ENCODE peak calls at places on chromosomes 3 and 15, in ten cellular contexts. L, K, Z, N, S, Q, Y, A, H and X are unnamed samples.

GRCh38 chr15:42094512-42094963 is at the start of gene PLA2G4D:
- DNase-seq in L (peak; percentile 47), Z (no peak), A (no peak), S (peak; percentile 25), Q (no peak), K (no peak), Y (no peak), N (no peak), H (no peak), X (no peak)

GRCh38 chr3:49171775-49172500 is 540 bp downstream of the KLHDC8B start:
- DNase-seq in Q (no peak), Z (no peak), K (no peak), L (no peak), A (no peak), H (no peak), S (no peak), Y (no peak), N (no peak), X (no peak)

GRCh38 chr15:73752817-73753214 is 335 bp downstream of the INSYN1 start:
- DNase-seq in S (no peak), L (no peak), N (no peak), Z (no peak), K (no peak), Q (peak; percentile 85), H (no peak), A (peak; percentile 65), Y (no peak), X (no peak)

GRCh38 chr3:108132727-108133373 is 42.0 kb upstream of the CD47 start:
- DNase-seq in Q (no peak), Z (no peak), Y (no peak), L (no peak), A (no peak), H (no peak), S (no peak), N (no peak), K (peak; percentile 76), X (no peak)

GRCh38 chr15:98916826-98917225 is 90.8 kb downstream of the PGPEP1L start:
- DNase-seq in A (no peak), L (no peak), Q (no peak), S (no peak), K (no peak), Z (no peak), H (no peak), N (no peak), Y (no peak), X (no peak)

GRCh38 chr3:14125193-14126016 is 553 bp downstream of the TMEM43 start:
- DNase-seq in A (peak; percentile 66), S (peak; percentile 56), N (peak; percentile 68), Y (peak; percentile 54), H (peak; percentile 41), Z (peak; percentile 91), Q (peak; percentile 71), L (peak; percentile 10), K (peak; percentile 90), X (peak; percentile 81)

GRCh38 chr3:137695351-137695750 is 68.8 kb upstream of the SOX14 start:
- DNase-seq in S (no peak), Q (no peak), K (no peak), Y (no peak), N (no peak), H (no peak), L (no peak), Z (no peak), A (no peak), X (no peak)

GRCh38 chr3:99929409-99930139 is 111.9 kb downstream of the CMSS1 start:
- DNase-seq in Y (no peak), Z (no peak), H (no peak), K (peak; percentile 75), L (peak; percentile 14), N (no peak), S (no peak), A (no peak), Q (no peak), X (peak; percentile 65)

GRCh38 chr3:61908344-61908743 is 347.0 kb downstream of the PTPRG start:
- DNase-seq in S (no peak), Z (no peak), N (no peak), A (no peak), K (peak; percentile 41), Q (no peak), L (no peak), H (no peak), Y (no peak), X (no peak)

GRCh38 chr3:70882104-70882503 is 569.7 kb upstream of the MDFIC2 start:
- DNase-seq in Q (no peak), S (no peak), H (no peak), L (no peak), N (no peak), Y (no peak), A (no peak), Z (no peak), K (peak; percentile 6), X (no peak)

GRCh38 chr15:43769584-43770228 is 7.1 kb downstream of the ELL3 start:
- DNase-seq in H (no peak), N (no peak), A (peak; percentile 73), Y (peak; percentile 41), Z (no peak), L (no peak), S (peak; percentile 68), K (peak; percentile 53), Q (peak; percentile 72), X (peak; percentile 44)

GRCh38 chr15:70062321-70062956 is 35.3 kb downstream of the TLE3 start:
- DNase-seq in H (peak; percentile 9), A (peak; percentile 62), S (no peak), L (peak; percentile 90), Y (no peak), Q (peak; percentile 54), K (peak; percentile 86), N (no peak), Z (no peak), X (peak; percentile 59)

GRCh38 chr3:186985713-186986364 is 55.5 kb downstream of the ST6GAL1 start:
- DNase-seq in Y (no peak), A (peak; percentile 22), H (no peak), N (no peak), Z (no peak), S (peak; percentile 82), L (no peak), Q (no peak), K (no peak), X (no peak)

GRCh38 chr3:71859128-71859519 is 74.2 kb upstream of the PROK2 start:
- DNase-seq in A (no peak), H (no peak), Y (no peak), K (peak; percentile 12), N (no peak), Z (no peak), S (peak; percentile 22), Q (peak; percentile 40), L (no peak), X (no peak)

GRCh38 chr3:72310028-72310987 is 525.4 kb upstream of the PROK2 start:
- DNase-seq in Z (no peak), N (no peak), L (peak; percentile 65), H (no peak), Q (no peak), S (peak; percentile 91), A (peak; percentile 42), Y (no peak), K (peak; percentile 74), X (no peak)

GRCh38 chr15:99424978-99425665 is 140.7 kb upstream of the MEF2A start:
- DNase-seq in S (peak; percentile 61), L (no peak), Q (no peak), K (peak; percentile 88), A (no peak), Z (peak; percentile 90), N (no peak), Y (no peak), H (no peak), X (peak; percentile 58)

GRCh38 chr3:21718161-21718765 is 32.7 kb downstream of the ZNF385D start:
- DNase-seq in S (no peak), Z (no peak), L (no peak), H (no peak), Q (no peak), N (peak; percentile 56), Y (no peak), A (no peak), K (peak; percentile 95), X (no peak)